ENCODE peak calls at places on chromosomes 12 and 14, in nine cellular contexts. One of them, this sample, is unnamed.

GRCh38 chr12:88935856-88936255 is 355.6 kb upstream of the KITLG start:
- DNase-seq in heart left ventricle: no peak
- DNase-seq in CD14-positive monocyte: no peak
- DNase-seq in nephron progenitor cell: no peak
- DNase-seq in fibroblast of the aortic adventitia: no peak
- DNase-seq in progenitor cell of endocrine pancreas: no peak
- DNase-seq in tibial nerve: no peak
- DNase-seq in BE2C: no peak
- DNase-seq in PC-3: no peak
- DNase-seq in this sample: no peak

GRCh38 chr12:20212658-20213387 is 155.5 kb upstream of the PDE3A start:
- DNase-seq in BE2C: peak
- DNase-seq in nephron progenitor cell: peak
- DNase-seq in progenitor cell of endocrine pancreas: no peak
- DNase-seq in PC-3: peak
- DNase-seq in heart left ventricle: peak
- DNase-seq in CD14-positive monocyte: no peak
- DNase-seq in fibroblast of the aortic adventitia: peak
- DNase-seq in tibial nerve: peak
- DNase-seq in this sample: peak

GRCh38 chr14:68027276-68027675 is 207.7 kb downstream of the RAD51B start:
- DNase-seq in fibroblast of the aortic adventitia: peak
- DNase-seq in BE2C: no peak
- DNase-seq in progenitor cell of endocrine pancreas: no peak
- DNase-seq in nephron progenitor cell: no peak
- DNase-seq in tibial nerve: no peak
- DNase-seq in heart left ventricle: no peak
- DNase-seq in CD14-positive monocyte: no peak
- DNase-seq in PC-3: peak
- DNase-seq in this sample: no peak

GRCh38 chr12:26383041-26383440 is 187.7 kb downstream of the SSPN start:
- DNase-seq in PC-3: no peak
- DNase-seq in tibial nerve: no peak
- DNase-seq in CD14-positive monocyte: no peak
- DNase-seq in nephron progenitor cell: no peak
- DNase-seq in progenitor cell of endocrine pancreas: no peak
- DNase-seq in fibroblast of the aortic adventitia: no peak
- DNase-seq in heart left ventricle: no peak
- DNase-seq in BE2C: no peak
- DNase-seq in this sample: no peak

GRCh38 chr14:93688239-93688666 is 100.0 kb downstream of the PRIMA1 start:
- DNase-seq in heart left ventricle: no peak
- DNase-seq in BE2C: no peak
- DNase-seq in fibroblast of the aortic adventitia: no peak
- DNase-seq in PC-3: no peak
- DNase-seq in progenitor cell of endocrine pancreas: no peak
- DNase-seq in tibial nerve: no peak
- DNase-seq in nephron progenitor cell: no peak
- DNase-seq in CD14-positive monocyte: no peak
- DNase-seq in this sample: peak

GRCh38 chr14:28382460-28383220 is 383.9 kb upstream of the FOXG1 start:
- DNase-seq in CD14-positive monocyte: no peak
- DNase-seq in progenitor cell of endocrine pancreas: no peak
- DNase-seq in tibial nerve: no peak
- DNase-seq in PC-3: peak
- DNase-seq in heart left ventricle: no peak
- DNase-seq in BE2C: no peak
- DNase-seq in nephron progenitor cell: no peak
- DNase-seq in fibroblast of the aortic adventitia: peak
- DNase-seq in this sample: peak

GRCh38 chr12:11969437-11970154 is 101.1 kb upstream of the BCL2L14 start:
- DNase-seq in tibial nerve: no peak
- DNase-seq in PC-3: no peak
- DNase-seq in fibroblast of the aortic adventitia: no peak
- DNase-seq in CD14-positive monocyte: no peak
- DNase-seq in BE2C: no peak
- DNase-seq in progenitor cell of endocrine pancreas: no peak
- DNase-seq in nephron progenitor cell: no peak
- DNase-seq in heart left ventricle: no peak
- DNase-seq in this sample: no peak

GRCh38 chr12:57893460-57894353 is 47.2 kb upstream of the CTDSP2 start:
- DNase-seq in BE2C: peak
- DNase-seq in PC-3: no peak
- DNase-seq in fibroblast of the aortic adventitia: peak
- DNase-seq in progenitor cell of endocrine pancreas: no peak
- DNase-seq in heart left ventricle: peak
- DNase-seq in nephron progenitor cell: peak
- DNase-seq in CD14-positive monocyte: no peak
- DNase-seq in tibial nerve: peak
- DNase-seq in this sample: peak

GRCh38 chr14:34111505-34111904 is 160.6 kb upstream of the EGLN3 start:
- DNase-seq in tibial nerve: no peak
- DNase-seq in fibroblast of the aortic adventitia: no peak
- DNase-seq in CD14-positive monocyte: no peak
- DNase-seq in heart left ventricle: no peak
- DNase-seq in progenitor cell of endocrine pancreas: no peak
- DNase-seq in BE2C: no peak
- DNase-seq in nephron progenitor cell: no peak
- DNase-seq in PC-3: no peak
- DNase-seq in this sample: no peak

DNA sequence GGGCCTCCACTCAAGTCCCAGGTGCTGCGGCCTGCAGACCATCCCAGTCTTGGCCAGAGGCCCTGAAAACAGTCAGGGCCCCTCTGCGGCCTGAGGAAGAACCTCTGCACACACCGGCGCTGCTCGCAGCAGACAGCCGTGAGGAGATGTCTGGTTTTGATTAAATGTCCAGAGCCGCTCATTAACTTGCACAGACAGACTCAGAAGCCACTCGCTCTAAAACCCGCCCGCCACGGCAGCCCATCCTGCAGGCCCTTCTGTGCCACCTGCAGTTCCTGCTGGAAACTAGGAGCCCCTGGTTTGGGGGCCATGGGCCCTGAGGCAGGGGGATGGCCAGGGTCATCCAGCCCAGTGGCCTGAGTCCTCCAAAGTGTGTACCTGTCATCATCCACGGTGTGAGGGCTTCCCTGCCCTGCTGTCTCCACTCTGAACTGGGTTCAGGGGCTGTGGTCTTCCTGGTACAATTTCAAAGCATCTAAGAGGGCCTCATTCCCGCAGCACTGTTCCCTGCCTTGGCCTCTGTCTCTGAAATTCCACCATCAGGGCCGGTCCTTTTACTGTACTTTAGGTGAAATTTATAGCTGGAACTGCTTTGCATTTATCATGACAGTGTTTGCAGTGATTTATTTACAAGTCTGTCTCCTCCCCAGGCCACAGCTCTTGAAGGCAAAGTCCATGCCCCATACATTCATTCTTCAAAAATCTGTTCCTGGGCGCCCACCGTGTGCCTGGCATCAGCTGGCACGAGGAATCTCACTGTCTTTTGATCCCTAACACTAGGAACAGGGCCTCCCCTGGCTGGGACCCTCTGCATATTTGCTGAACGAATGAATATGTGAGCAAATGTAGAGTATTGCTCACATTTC is 36.7 kb upstream of the NCOR2 start:
- DNase-seq in nephron progenitor cell: no peak
- DNase-seq in CD14-positive monocyte: no peak
- DNase-seq in heart left ventricle: no peak
- DNase-seq in tibial nerve: no peak
- DNase-seq in PC-3: no peak
- DNase-seq in BE2C: peak
- DNase-seq in fibroblast of the aortic adventitia: no peak
- DNase-seq in progenitor cell of endocrine pancreas: no peak
- DNase-seq in this sample: no peak
- TF ChIP-seq CTCF in nephron progenitor cell: no peak
- TF ChIP-seq CTCF in CD14-positive monocyte: no peak
- TF ChIP-seq CTCF in heart left ventricle: no peak
- TF ChIP-seq CTCF in tibial nerve: no peak
- TF ChIP-seq CTCF in PC-3: no peak
- TF ChIP-seq CTCF in BE2C: peak
- TF ChIP-seq CTCF in fibroblast of the aortic adventitia: no peak
- TF ChIP-seq CTCF in progenitor cell of endocrine pancreas: no peak
- TF ChIP-seq CTCF in this sample: no peak

DNA sequence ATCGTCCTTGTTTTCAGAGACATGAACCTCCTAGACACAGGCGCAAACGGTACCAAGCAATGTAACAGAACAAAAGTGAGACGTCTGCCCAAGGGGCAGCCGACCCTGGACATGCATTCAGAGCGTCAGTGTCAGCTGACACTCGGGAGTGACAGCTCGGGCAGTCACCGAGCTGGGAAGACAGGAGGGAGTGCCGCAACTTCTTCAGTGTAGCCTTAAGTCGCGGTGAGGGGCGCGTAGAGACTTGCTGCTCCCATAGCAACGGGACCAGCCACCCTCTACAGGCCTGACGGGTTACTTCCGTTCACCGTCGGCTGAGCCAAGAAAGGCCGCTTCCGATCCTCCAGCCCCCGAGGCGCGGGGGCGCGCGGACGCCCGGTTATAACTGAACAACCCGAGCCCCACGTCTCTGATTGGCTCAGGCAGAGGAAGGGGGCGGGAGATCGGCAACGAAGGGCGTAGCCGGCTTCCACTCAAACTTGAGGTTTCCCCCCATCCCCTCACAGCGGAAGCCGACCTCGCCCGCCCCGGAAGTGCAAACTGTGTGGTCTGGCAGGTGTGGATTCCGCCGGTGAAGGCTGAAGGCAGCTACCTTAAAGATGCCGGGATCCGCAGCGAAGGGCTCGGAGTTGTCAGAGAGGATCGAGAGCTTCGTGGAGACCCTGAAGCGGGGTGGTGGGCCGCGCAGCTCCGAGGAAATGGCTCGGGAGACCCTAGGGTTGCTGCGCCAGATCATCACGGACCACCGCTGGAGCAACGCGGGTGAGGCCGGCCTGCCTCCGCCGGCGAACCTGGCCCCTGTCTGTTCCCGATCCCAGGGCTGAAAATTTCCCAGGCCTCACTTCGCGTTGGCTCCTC is at the start of gene EIF2B2:
- DNase-seq in BE2C: peak
- DNase-seq in progenitor cell of endocrine pancreas: peak
- DNase-seq in CD14-positive monocyte: peak
- DNase-seq in heart left ventricle: peak
- DNase-seq in tibial nerve: peak
- DNase-seq in nephron progenitor cell: peak
- DNase-seq in PC-3: peak
- DNase-seq in fibroblast of the aortic adventitia: peak
- DNase-seq in this sample: peak
- TF ChIP-seq CTCF in BE2C: peak
- TF ChIP-seq CTCF in progenitor cell of endocrine pancreas: peak
- TF ChIP-seq CTCF in CD14-positive monocyte: peak
- TF ChIP-seq CTCF in heart left ventricle: no peak
- TF ChIP-seq CTCF in tibial nerve: no peak
- TF ChIP-seq CTCF in nephron progenitor cell: peak
- TF ChIP-seq CTCF in PC-3: no peak
- TF ChIP-seq CTCF in fibroblast of the aortic adventitia: peak
- TF ChIP-seq CTCF in this sample: no peak

GRCh38 chr12:570949-571794 is 92.1 kb downstream of the NINJ2 start:
- DNase-seq in BE2C: no peak
- DNase-seq in tibial nerve: peak
- DNase-seq in fibroblast of the aortic adventitia: peak
- DNase-seq in heart left ventricle: peak
- DNase-seq in nephron progenitor cell: peak
- DNase-seq in progenitor cell of endocrine pancreas: no peak
- DNase-seq in PC-3: peak
- DNase-seq in CD14-positive monocyte: no peak
- DNase-seq in this sample: peak
- TF ChIP-seq CTCF in BE2C: no peak
- TF ChIP-seq CTCF in tibial nerve: no peak
- TF ChIP-seq CTCF in fibroblast of the aortic adventitia: no peak
- TF ChIP-seq CTCF in heart left ventricle: no peak
- TF ChIP-seq CTCF in nephron progenitor cell: no peak
- TF ChIP-seq CTCF in progenitor cell of endocrine pancreas: no peak
- TF ChIP-seq CTCF in PC-3: no peak
- TF ChIP-seq CTCF in CD14-positive monocyte: no peak
- TF ChIP-seq CTCF in this sample: no peak

DNA sequence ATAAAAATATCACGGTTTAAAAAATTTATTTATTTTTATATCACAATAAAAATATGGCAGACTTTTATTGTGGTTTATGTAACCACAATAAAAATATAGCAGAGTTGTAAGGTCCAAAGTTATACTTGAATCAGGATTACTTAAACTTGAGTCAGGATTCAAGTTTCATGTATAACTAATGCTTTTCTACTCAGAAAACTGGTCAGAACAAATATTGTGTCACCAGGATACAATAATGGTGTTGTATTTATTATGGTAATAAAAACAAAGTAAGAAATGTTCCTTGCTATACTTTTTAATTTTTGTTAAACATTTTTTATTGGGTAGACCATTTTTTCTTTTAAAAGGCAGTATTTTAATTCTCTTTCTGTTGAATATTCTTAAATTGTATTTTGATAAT is 29.2 kb upstream of the EPS8 start:
- DNase-seq in PC-3: peak
- DNase-seq in fibroblast of the aortic adventitia: no peak
- DNase-seq in progenitor cell of endocrine pancreas: no peak
- DNase-seq in heart left ventricle: no peak
- DNase-seq in nephron progenitor cell: no peak
- DNase-seq in CD14-positive monocyte: no peak
- DNase-seq in BE2C: no peak
- DNase-seq in tibial nerve: no peak
- DNase-seq in this sample: no peak
- TF ChIP-seq CTCF in PC-3: no peak
- TF ChIP-seq CTCF in fibroblast of the aortic adventitia: no peak
- TF ChIP-seq CTCF in progenitor cell of endocrine pancreas: no peak
- TF ChIP-seq CTCF in heart left ventricle: no peak
- TF ChIP-seq CTCF in nephron progenitor cell: no peak
- TF ChIP-seq CTCF in CD14-positive monocyte: no peak
- TF ChIP-seq CTCF in BE2C: no peak
- TF ChIP-seq CTCF in tibial nerve: no peak
- TF ChIP-seq CTCF in this sample: no peak

GRCh38 chr14:81868172-81868571 is 334.5 kb upstream of the SEL1L start:
- DNase-seq in CD14-positive monocyte: no peak
- DNase-seq in nephron progenitor cell: no peak
- DNase-seq in heart left ventricle: no peak
- DNase-seq in progenitor cell of endocrine pancreas: no peak
- DNase-seq in fibroblast of the aortic adventitia: no peak
- DNase-seq in PC-3: no peak
- DNase-seq in BE2C: no peak
- DNase-seq in tibial nerve: no peak
- DNase-seq in this sample: peak
- TF ChIP-seq CTCF in CD14-positive monocyte: no peak
- TF ChIP-seq CTCF in nephron progenitor cell: no peak
- TF ChIP-seq CTCF in heart left ventricle: no peak
- TF ChIP-seq CTCF in progenitor cell of endocrine pancreas: peak
- TF ChIP-seq CTCF in fibroblast of the aortic adventitia: no peak
- TF ChIP-seq CTCF in PC-3: no peak
- TF ChIP-seq CTCF in BE2C: peak
- TF ChIP-seq CTCF in tibial nerve: no peak
- TF ChIP-seq CTCF in this sample: no peak

GRCh38 chr14:26761532-26761931 is 163.7 kb upstream of the NOVA1 start:
- DNase-seq in tibial nerve: no peak
- DNase-seq in BE2C: no peak
- DNase-seq in nephron progenitor cell: no peak
- DNase-seq in heart left ventricle: no peak
- DNase-seq in PC-3: no peak
- DNase-seq in CD14-positive monocyte: no peak
- DNase-seq in fibroblast of the aortic adventitia: no peak
- DNase-seq in progenitor cell of endocrine pancreas: no peak
- DNase-seq in this sample: no peak
- TF ChIP-seq CTCF in tibial nerve: no peak
- TF ChIP-seq CTCF in BE2C: no peak
- TF ChIP-seq CTCF in nephron progenitor cell: no peak
- TF ChIP-seq CTCF in heart left ventricle: no peak
- TF ChIP-seq CTCF in PC-3: no peak
- TF ChIP-seq CTCF in CD14-positive monocyte: no peak
- TF ChIP-seq CTCF in fibroblast of the aortic adventitia: no peak
- TF ChIP-seq CTCF in progenitor cell of endocrine pancreas: no peak
- TF ChIP-seq CTCF in this sample: no peak